ENCODE peak calls at places on chromosomes 2 and 18, in seven cellular contexts. F is non-pigmented ciliary epithelial cell, C is T-helper 22 cell, D is spleen, O is T-helper 1 cell, T is AG10803, S is NCI-H524. R is an unnamed sample.

GRCh38 chr2:152609699-152610098 is 107.6 kb downstream of the PRPF40A start:
- DNase-seq in T (no peak), S (no peak), D (no peak), O (no peak), C (no peak), F (no peak), R (no peak)

GRCh38 chr2:18977409-18977808 is 381.0 kb downstream of the OSR1 start:
- DNase-seq in S (no peak), D (no peak), O (no peak), T (no peak), C (no peak), F (no peak), R (no peak)

GRCh38 chr18:25067291-25068050 is 284.5 kb downstream of the ZNF521 start:
- DNase-seq in C (no peak), S (no peak), O (no peak), T (peak), F (no peak), D (no peak), R (no peak)

GRCh38 chr18:70397259-70397925 is 108.5 kb downstream of the SOCS6 start:
- DNase-seq in S (no peak), D (no peak), F (no peak), O (no peak), T (no peak), C (no peak), R (no peak)

GRCh38 chr2:237322564-237322963 is 91.4 kb downstream of the COL6A3 start:
- DNase-seq in S (no peak), C (no peak), F (no peak), O (no peak), T (no peak), D (no peak), R (no peak)

GRCh38 chr2:180077295-180077906 is 70.3 kb upstream of the CWC22 start:
- DNase-seq in O (no peak), C (no peak), T (peak), F (peak), D (no peak), S (peak), R (peak)

GRCh38 chr2:54557211-54557600 is 101.1 kb downstream of the SPTBN1 start:
- DNase-seq in S (no peak), D (no peak), C (no peak), O (no peak), F (no peak), T (no peak), R (no peak)

GRCh38 chr2:152729844-152730243 is 11.4 kb downstream of the ARL6IP6 start:
- DNase-seq in C (no peak), S (no peak), F (no peak), O (peak), D (no peak), T (no peak), R (no peak)

GRCh38 chr2:126890962-126891450 is 7.7 kb upstream of the TEX51 start:
- DNase-seq in C (no peak), T (no peak), D (no peak), F (no peak), O (no peak), S (peak), R (no peak)

GRCh38 chr2:943461-943797 is 7.2 kb upstream of the SNTG2 start:
- DNase-seq in T (no peak), S (no peak), D (no peak), O (no peak), F (no peak), C (no peak), R (no peak)

GRCh38 chr2:18993756-18994155 is 364.7 kb downstream of the OSR1 start:
- DNase-seq in T (peak), F (no peak), C (no peak), O (no peak), S (no peak), D (no peak), R (no peak)

GRCh38 chr2:72827999-72828646 is 2.3 kb upstream of the EXOC6B start:
- DNase-seq in O (no peak), S (no peak), C (no peak), T (peak), D (no peak), F (peak), R (peak)

GRCh38 chr2:120237491-120237902 is 14.3 kb upstream of the TMEM185B start:
- DNase-seq in D (peak), T (peak), O (no peak), F (no peak), C (no peak), S (no peak), R (no peak)

GRCh38 chr2:48572797-48573196 is 42.8 kb downstream of the STON1 start:
- DNase-seq in T (no peak), C (no peak), S (no peak), O (no peak), D (no peak), F (no peak), R (no peak)

GRCh38 chr2:240374085-240374907 is 61.2 kb upstream of the GPC1 start:
- DNase-seq in O (no peak), D (no peak), F (peak), S (no peak), C (no peak), T (peak), R (peak)

GRCh38 chr2:48131503-48132293 is 225.4 kb upstream of the FBXO11 start:
- DNase-seq in D (no peak), C (no peak), S (peak), T (peak), O (no peak), F (no peak), R (peak)

GRCh38 chr2:42072349-42073118 is 24.7 kb downstream of the PKDCC start:
- DNase-seq in O (no peak), T (peak), C (no peak), F (no peak), S (peak), D (peak), R (no peak)

GRCh38 chr2:195251221-195251620 is 405.8 kb upstream of the SLC39A10 start:
- DNase-seq in T (no peak), D (no peak), F (no peak), C (no peak), O (no peak), S (no peak), R (no peak)

GRCh38 chr18:37769846-37770245 is 204.2 kb upstream of the CELF4 start:
- DNase-seq in O (no peak), C (no peak), D (no peak), S (no peak), F (no peak), T (no peak), R (no peak)

GRCh38 chr18:12741351-12741750 is 38.5 kb downstream of the PSMG2 start:
- DNase-seq in O (no peak), C (no peak), S (no peak), F (peak), T (peak), D (no peak), R (no peak)

GRCh38 chr2:181915096-181915495 is 23.6 kb downstream of the ITPRID2 start:
- DNase-seq in T (no peak), O (no peak), F (no peak), S (no peak), C (no peak), D (no peak), R (no peak)

GRCh38 chr2:234495076-234495800 is 1.6 kb downstream of the ARL4C start:
- DNase-seq in F (no peak), O (no peak), C (no peak), T (peak), D (peak), S (peak), R (no peak)

GRCh38 chr2:88690591-88691338 is 708 bp upstream of the RPIA start:
- DNase-seq in S (no peak), D (peak), T (peak), O (no peak), C (peak), F (no peak), R (no peak)

GRCh38 chr18:45951021-45951714 is 16.0 kb downstream of the EPG5 start:
- DNase-seq in C (no peak), T (peak), O (no peak), S (no peak), F (peak), D (no peak), R (peak)

GRCh38 chr2:160615706-160616105 is 122.1 kb upstream of the RBMS1 start:
- DNase-seq in S (no peak), C (no peak), F (no peak), D (no peak), O (no peak), T (no peak), R (no peak)

GRCh38 chr2:48080534-48081316 is 174.4 kb upstream of the FBXO11 start:
- DNase-seq in C (no peak), O (no peak), F (no peak), T (no peak), D (no peak), S (no peak), R (no peak)

GRCh38 chr2:43021791-43022500 is 204.5 kb downstream of the ZFP36L2 start:
- DNase-seq in C (no peak), F (no peak), S (no peak), O (no peak), T (no peak), D (peak), R (no peak)

GRCh38 chr2:101038455-101039255 is 36.6 kb downstream of the RPL31 start:
- DNase-seq in T (peak), O (peak), S (peak), D (no peak), F (no peak), C (no peak), R (no peak)

GRCh38 chr2:201419057-201419635 is 32.1 kb downstream of the TRAK2 start:
- DNase-seq in T (no peak), C (no peak), S (no peak), F (no peak), D (no peak), O (no peak), R (no peak)

GRCh38 chr18:49460958-49461601 is 635 bp upstream of the DYM start:
- DNase-seq in T (peak), S (no peak), D (no peak), C (peak), F (no peak), O (no peak), R (no peak)

GRCh38 chr2:212939777-212940531 is 211.5 kb downstream of the IKZF2 start:
- DNase-seq in S (no peak), C (no peak), F (no peak), O (no peak), T (no peak), D (no peak), R (no peak)

GRCh38 chr2:205695460-205695979 is 13.2 kb downstream of the NRP2 start:
- DNase-seq in S (no peak), D (no peak), F (peak), T (peak), O (no peak), C (no peak), R (no peak)

GRCh38 chr2:227451655-227451992 is 20.3 kb upstream of the AGFG1 start:
- DNase-seq in C (no peak), D (no peak), O (no peak), T (no peak), S (no peak), F (no peak), R (no peak)

GRCh38 chr2:207974214-207974600 is 51.1 kb downstream of the PLEKHM3 start:
- DNase-seq in T (no peak), F (no peak), O (no peak), S (no peak), C (no peak), D (no peak), R (no peak)

GRCh38 chr18:72114801-72115594 is 429.1 kb downstream of the CBLN2 start:
- DNase-seq in F (no peak), D (no peak), O (no peak), C (no peak), T (no peak), S (no peak), R (no peak)

GRCh38 chr18:13405305-13406038 is 186.9 kb downstream of the LDLRAD4 start:
- DNase-seq in D (no peak), T (no peak), F (no peak), S (no peak), C (no peak), O (no peak), R (no peak)

GRCh38 chr2:52874706-52875105 is 892.9 kb upstream of the CHAC2 start:
- DNase-seq in F (no peak), T (no peak), O (no peak), D (no peak), S (peak), C (no peak), R (no peak)

GRCh38 chr2:186771395-186771794 is 77.5 kb downstream of the FAM171B start:
- DNase-seq in T (peak), O (no peak), S (no peak), D (no peak), C (no peak), F (peak), R (no peak)

GRCh38 chr2:233387667-233388528 is 33.6 kb downstream of the DGKD start:
- DNase-seq in O (no peak), C (no peak), S (no peak), D (no peak), T (peak), F (peak), R (peak)

R was measured in BJ.